ENCODE peak calls at places on chromosomes 3 and 15, in seven cellular contexts. W is NCI-H1105; Y is natural killer cell; H is activated T-cell treated with anti-CD3 and anti-CD28 coated beads for 4 hours; X is fibroblast of gingiva; Z is activated naive CD4-positive, alpha-beta T cell; S is HFFc6. T is an unnamed sample.

GRCh38 chr15:29220852-29221251 is 48.8 kb downstream of the NSMCE3 start:
- DNase-seq in W (no peak), Y (no peak), H (no peak), X (no peak), Z (no peak), S (no peak), T (no peak)

GRCh38 chr3:77370413-77370812 is 330.5 kb downstream of the ROBO2 start:
- DNase-seq in W (no peak), Y (no peak), H (no peak), X (peak), Z (no peak), S (peak), T (peak)

GRCh38 chr3:150370982-150371381 is 37.1 kb upstream of the TSC22D2 start:
- DNase-seq in W (no peak), Y (no peak), H (no peak), X (no peak), Z (no peak), S (no peak), T (no peak)

GRCh38 chr3:52401021-52401420 is 43.9 kb downstream of the SEMA3G start:
- DNase-seq in W (no peak), Y (no peak), H (no peak), X (no peak), Z (no peak), S (no peak), T (no peak)

GRCh38 chr3:14890470-14890869 is 56.9 kb upstream of the NR2C2 start:
- DNase-seq in W (no peak), Y (no peak), H (no peak), X (no peak), Z (no peak), S (no peak), T (no peak)

GRCh38 chr3:73148653-73149052 is 87.2 kb downstream of the EBLN2 start:
- DNase-seq in W (no peak), Y (no peak), H (no peak), X (no peak), Z (no peak), S (no peak), T (no peak)

GRCh38 chr3:127066635-127067034 is 83.7 kb downstream of the PLXNA1 start:
- DNase-seq in W (no peak), Y (no peak), H (no peak), X (no peak), Z (no peak), S (no peak), T (no peak)

GRCh38 chr3:17175187-17175839 is 290.6 kb downstream of the PLCL2 start:
- DNase-seq in W (no peak), Y (no peak), H (no peak), X (peak), Z (no peak), S (peak), T (peak)

GRCh38 chr15:72445426-72445825 is 28.7 kb upstream of the ARIH1 start:
- DNase-seq in W (peak), Y (no peak), H (no peak), X (no peak), Z (no peak), S (no peak), T (no peak)

GRCh38 chr3:194083253-194084224 is 52.4 kb upstream of the HES1 start:
- DNase-seq in W (no peak), Y (no peak), H (no peak), X (no peak), Z (no peak), S (no peak), T (no peak)

GRCh38 chr3:146250449-146251382 is at the start of gene PLSCR4:
- DNase-seq in W (peak), Y (no peak), H (no peak), X (peak), Z (no peak), S (peak), T (peak)

GRCh38 chr3:119349353-119349752 is 55.2 kb downstream of the ARHGAP31 start:
- DNase-seq in W (no peak), Y (no peak), H (no peak), X (no peak), Z (no peak), S (no peak), T (no peak)

GRCh38 chr3:65936908-65937638 is 101.6 kb downstream of the MAGI1 start:
- DNase-seq in W (no peak), Y (no peak), H (no peak), X (no peak), Z (no peak), S (no peak), T (no peak)

GRCh38 chr3:118884748-118885206 is 149.9 kb downstream of the IGSF11 start:
- DNase-seq in W (peak), Y (peak), H (peak), X (peak), Z (peak), S (peak), T (peak)

GRCh38 chr3:128787256-128788253 is 61.6 kb downstream of the RAB7A start:
- DNase-seq in W (no peak), Y (no peak), H (no peak), X (peak), Z (no peak), S (peak), T (peak)

GRCh38 chr3:165768680-165769079 is 68.5 kb downstream of the BCHE start:
- DNase-seq in W (no peak), Y (no peak), H (no peak), X (no peak), Z (no peak), S (no peak), T (no peak)

GRCh38 chr3:197718904-197719303 is 17.8 kb downstream of the RUBCN start:
- DNase-seq in W (no peak), Y (no peak), H (no peak), X (peak), Z (no peak), S (peak), T (peak)

GRCh38 chr3:194604126-194604525 is 29.1 kb downstream of the TMEM44 start:
- DNase-seq in W (no peak), Y (no peak), H (no peak), X (no peak), Z (no peak), S (no peak), T (no peak)

T was measured in PC-3.